ENCODE peak calls at places on chromosomes 1 and 21, in six cellular contexts. O is psoas muscle; Y is CD4-positive, alpha-beta T cell; K is heart right ventricle; P is heart left ventricle; Z is GM23338. G is an unnamed sample.

GRCh38 chr1:67285780-67286488 is 21.7 kb upstream of the IL12RB2 start:
- DNase-seq in O (no peak), Y (no peak), K (no peak), P (no peak), Z (no peak), G (peak; percentile 38)

GRCh38 chr1:223712856-223713494 is 636 bp downstream of the CAPN2 start:
- DNase-seq in O (no peak), Y (peak; percentile 13), K (peak; percentile 41), P (peak; percentile 52), Z (no peak), G (no peak)

GRCh38 chr1:243528459-243529120 is 272.7 kb downstream of the SDCCAG8 start:
- DNase-seq in O (no peak), Y (no peak), K (no peak), P (no peak), Z (no peak), G (no peak)

GRCh38 chr1:202210370-202210769 is 16.8 kb downstream of the LGR6 start:
- DNase-seq in O (no peak), Y (no peak), K (no peak), P (no peak), Z (peak; percentile 53), G (no peak)

GRCh38 chr1:14281412-14281811 is 317.1 kb upstream of the KAZN start:
- DNase-seq in O (no peak), Y (no peak), K (no peak), P (no peak), Z (no peak), G (no peak)

GRCh38 chr1:89995595-89996397 is 886 bp downstream of the ZNF326 start:
- DNase-seq in O (no peak), Y (no peak), K (no peak), P (no peak), Z (no peak), G (no peak)

GRCh38 chr1:66176828-66177227 is 357.1 kb upstream of the SGIP1 start:
- DNase-seq in O (no peak), Y (no peak), K (no peak), P (no peak), Z (peak; percentile 15), G (no peak)

GRCh38 chr1:17021896-17022295 is 10.2 kb upstream of the ATP13A2 start:
- DNase-seq in O (no peak), Y (no peak), K (no peak), P (no peak), Z (no peak), G (no peak)

GRCh38 chr1:194004146-194004545 is 817.7 kb upstream of the B3GALT2 start:
- DNase-seq in O (no peak), Y (no peak), K (no peak), P (no peak), Z (peak; percentile 1), G (no peak)

GRCh38 chr21:46057710-46058241 is 40.1 kb upstream of the COL6A2 start:
- DNase-seq in O (no peak), Y (no peak), K (no peak), P (no peak), Z (no peak), G (no peak)

GRCh38 chr1:245748246-245748645 is 593.5 kb downstream of the KIF26B start:
- DNase-seq in O (no peak), Y (no peak), K (no peak), P (no peak), Z (peak; percentile 20), G (no peak)

GRCh38 chr1:110870721-110871388 is 2.1 kb upstream of the CD53 start:
- DNase-seq in O (no peak), Y (no peak), K (no peak), P (no peak), Z (peak; percentile 11), G (no peak)

GRCh38 chr1:157523774-157524501 is 28.4 kb downstream of the FCRL5 start:
- DNase-seq in O (no peak), Y (no peak), K (no peak), P (no peak), Z (no peak), G (no peak)

GRCh38 chr21:43597052-43597451 is 62.2 kb downstream of the HSF2BP start:
- DNase-seq in O (no peak), Y (no peak), K (no peak), P (no peak), Z (no peak), G (peak; percentile 59)

GRCh38 chr1:59631561-59631960 is 183.2 kb upstream of the HOOK1 start:
- DNase-seq in O (no peak), Y (no peak), K (no peak), P (no peak), Z (no peak), G (no peak)

GRCh38 chr1:115545096-115545720 is 96.6 kb upstream of the VANGL1 start:
- DNase-seq in O (no peak), Y (no peak), K (no peak), P (no peak), Z (no peak), G (no peak)

GRCh38 chr21:29174607-29175013 is 44.2 kb downstream of the MAP3K7CL start:
- DNase-seq in O (no peak), Y (no peak), K (no peak), P (no peak), Z (no peak), G (no peak)

GRCh38 chr1:115829023-115829674 is 11.8 kb downstream of the NHLH2 start:
- DNase-seq in O (no peak), Y (no peak), K (peak; percentile 17), P (no peak), Z (peak; percentile 14), G (peak; percentile 95)

GRCh38 chr1:1215266-1215676 is 1.3 kb upstream of the TNFRSF4 start:
- DNase-seq in O (no peak), Y (no peak), K (no peak), P (no peak), Z (no peak), G (no peak)

DNA sequence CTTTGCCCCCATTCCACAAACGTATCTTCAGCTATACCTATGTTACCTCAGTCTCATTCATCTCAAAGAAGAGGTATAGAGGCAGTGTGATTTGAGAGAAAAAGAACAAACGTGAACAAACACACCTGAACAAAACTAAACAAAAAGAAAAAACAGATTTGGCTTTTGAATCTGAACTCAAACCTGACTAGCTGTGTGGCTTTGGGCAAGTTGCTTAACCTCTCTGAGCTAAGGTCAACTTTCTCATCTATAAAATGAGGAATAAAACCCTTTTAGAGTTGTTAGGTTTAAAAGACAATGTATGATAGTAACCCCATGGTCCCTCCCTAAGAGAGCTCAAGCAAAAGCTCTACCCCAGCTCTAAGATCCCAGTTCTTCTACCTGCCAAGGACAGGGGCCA is 73.5 kb downstream of the ZNF648 start:
- DNase-seq in O (no peak), Y (no peak), K (no peak), P (no peak), Z (no peak), G (no peak)
- H3K27ac ChIP-seq in O (no peak overlapping the region), Y (no peak overlapping the region), K (no peak overlapping the region), P (no peak overlapping the region), Z (no peak overlapping the region), G (no peak overlapping the region)

DNA sequence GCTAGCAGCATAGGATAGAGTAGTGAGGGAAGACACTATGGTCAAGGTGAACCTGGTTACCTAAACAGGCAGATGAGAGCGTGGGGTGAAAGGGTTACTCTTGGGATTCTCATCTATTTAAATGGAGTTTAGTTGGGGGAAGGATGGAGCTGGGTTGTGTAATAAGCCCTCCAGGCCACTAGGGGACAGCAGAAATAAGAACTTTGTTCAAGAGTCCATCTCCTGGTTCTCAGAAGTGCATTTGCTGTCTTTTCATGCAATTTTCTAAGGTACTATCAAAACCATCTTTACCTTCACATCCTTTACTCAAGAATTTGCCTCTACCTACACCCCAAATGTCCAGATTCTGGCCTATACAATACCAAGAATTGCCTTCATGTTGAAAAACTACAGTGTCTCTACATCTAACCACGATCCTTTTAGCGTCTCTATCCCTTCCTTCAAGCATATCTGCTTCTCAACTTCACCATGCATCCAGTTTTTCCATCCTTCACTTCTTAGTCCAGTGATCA is 28.0 kb downstream of the SLAMF1 start:
- DNase-seq in O (no peak), Y (peak; percentile 24), K (no peak), P (no peak), Z (peak; percentile 56), G (no peak)
- TF ChIP-seq CTCF in O (no peak), Y (peak; percentile 80), K (peak; percentile 7), P (peak; percentile 47), Z (peak; percentile 52), G (peak; percentile 36)

DNA sequence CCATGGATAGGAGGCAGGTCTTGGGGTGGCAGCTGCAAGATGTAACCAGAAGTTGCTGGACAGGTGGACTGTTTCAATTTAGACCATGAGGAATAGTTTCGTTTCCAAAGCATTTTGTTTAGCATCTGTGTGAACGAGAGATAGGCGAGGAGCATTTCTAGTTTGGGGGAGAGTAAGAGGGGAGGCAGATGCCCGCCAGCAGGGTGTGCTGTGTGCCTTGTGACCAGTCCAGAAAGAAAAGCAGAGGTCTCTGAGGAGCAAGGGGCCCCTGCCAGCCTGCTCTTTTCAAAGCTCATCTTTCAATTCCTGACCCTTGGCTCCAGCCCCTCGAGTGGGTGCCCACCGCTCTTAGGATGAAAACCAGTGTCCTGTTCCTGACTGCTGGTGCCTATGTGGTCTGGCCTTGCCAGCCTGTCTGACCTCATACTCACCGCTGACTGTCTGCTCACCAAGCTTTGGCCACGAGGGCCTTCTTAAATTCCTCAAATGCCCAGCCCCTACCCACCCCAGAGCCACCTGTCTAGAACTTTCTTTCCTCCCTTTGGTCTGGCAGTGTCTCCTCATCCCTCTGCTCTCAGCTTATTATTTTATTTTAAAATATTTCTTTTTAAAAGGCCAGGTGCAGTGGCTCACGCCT is 8.5 kb downstream of the SERINC2 start:
- DNase-seq in O (no peak), Y (no peak), K (no peak), P (no peak), Z (peak; percentile 81), G (no peak)
- H3K27ac ChIP-seq in O (peak overlapping the region; percentile 89), Y (no peak overlapping the region), K (no peak overlapping the region), P (no peak overlapping the region), Z (peak overlapping the region; percentile 82), G (peak overlapping the region; percentile 87)

GRCh38 chr1:26788515-26788785 is 700 bp downstream of the PIGV start:
- DNase-seq in O (no peak), Y (no peak), K (no peak), P (no peak), Z (no peak), G (no peak)

GRCh38 chr1:26787381-26787705 is 407 bp upstream of the PIGV start:
- DNase-seq in O (no peak), Y (no peak), K (peak; percentile 12), P (no peak), Z (no peak), G (peak; percentile 20)

GRCh38 chr1:26788836-26789611 is 1.3 kb downstream of the PIGV start:
- DNase-seq in O (peak; percentile 91), Y (peak; percentile 88), K (peak; percentile 92), P (peak; percentile 90), Z (peak; percentile 93), G (peak; percentile 89)

GRCh38 chr1:26786437-26787380 is 1.0 kb upstream of the PIGV start:
- DNase-seq in O (peak; percentile 81), Y (no peak), K (peak; percentile 74), P (peak; percentile 74), Z (peak; percentile 69), G (no peak)

DNA sequence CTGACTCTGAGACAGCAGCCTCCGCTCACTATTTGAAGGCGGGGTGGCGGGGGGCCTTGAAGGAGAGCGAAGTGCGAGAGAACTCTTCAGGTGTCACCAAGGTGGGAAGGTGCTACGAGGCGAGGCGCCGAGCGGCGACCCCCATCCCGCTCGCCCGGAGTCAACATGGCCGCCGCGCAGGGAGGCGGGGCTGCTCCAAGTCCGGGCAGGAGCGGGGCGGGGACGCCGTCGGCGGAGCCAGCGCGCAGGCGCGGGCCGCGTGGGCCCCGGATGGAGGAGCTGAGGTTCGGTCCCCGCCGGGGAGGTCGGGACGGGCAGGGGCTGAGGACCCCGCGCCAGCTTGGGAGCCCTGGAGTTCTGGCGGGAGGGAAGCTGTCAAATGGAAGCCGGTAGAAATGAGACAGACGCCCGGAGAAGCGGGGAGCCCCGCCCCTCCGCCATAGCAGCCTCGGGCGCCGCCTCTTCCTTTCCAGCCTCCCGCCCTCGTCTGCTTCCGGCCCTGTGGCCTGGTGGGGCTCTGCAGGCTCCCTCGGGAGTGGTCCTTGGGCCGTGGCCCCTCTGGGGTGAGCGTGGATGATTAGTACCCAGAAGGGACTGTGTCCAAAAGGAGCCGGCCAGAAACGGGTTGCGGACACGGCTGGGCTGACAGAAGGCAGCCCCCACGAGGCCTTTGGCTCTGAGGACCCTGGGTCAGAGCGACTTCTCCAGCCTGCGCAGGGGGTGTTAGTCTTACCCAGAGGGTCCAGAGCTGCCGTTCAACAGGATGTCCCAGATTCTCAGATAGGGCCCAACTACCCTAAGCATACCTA is at the start of gene PIGV:
- DNase-seq in O (peak; percentile 94), Y (peak; percentile 78), K (peak; percentile 87), P (peak; percentile 90), Z (peak; percentile 90), G (peak; percentile 92)
- TF ChIP-seq CTCF in O (no peak), Y (no peak), K (no peak), P (no peak), Z (no peak), G (no peak)

G was measured in RWPE1.